ENCODE peak calls at places on chromosomes 6 and 20, in seven cellular contexts. V is posterior vena cava; D is H4; M is A673; T is activated CD4-positive, alpha-beta T cell treated with anti-CD3 and anti-CD28 coated beads, Interleukin-2, amount 10 ng/mL, durations not matched to agents 7 days and 5 days; W is Right ventricle myocardium superior; B is heart left ventricle. U is an unnamed sample.

GRCh38 chr20:47273591-47274235 is 82.8 kb downstream of the ZMYND8 start:
- DNase-seq in M (no peak), D (no peak), T (no peak), W (no peak), B (no peak), V (no peak), U (no peak)

GRCh38 chr20:11814276-11814675 is 103.4 kb upstream of the BTBD3 start:
- DNase-seq in V (no peak), D (no peak), B (no peak), T (no peak), M (no peak), W (no peak), U (no peak)

GRCh38 chr20:50036703-50037102 is 53.9 kb downstream of the SNAI1 start:
- DNase-seq in W (no peak), D (no peak), V (peak), M (no peak), T (no peak), B (no peak), U (no peak)

GRCh38 chr6:112770341-112770740 is 423.2 kb downstream of the RFPL4B start:
- DNase-seq in M (no peak), T (no peak), V (no peak), B (no peak), W (no peak), D (no peak), U (no peak)

GRCh38 chr20:9617062-9617461 is 102.7 kb downstream of the LAMP5 start:
- DNase-seq in W (peak), V (no peak), D (peak), M (peak), T (peak), B (peak), U (peak)

GRCh38 chr6:3347237-3347636 is 88.5 kb downstream of the PSMG4 start:
- DNase-seq in W (no peak), T (no peak), D (no peak), M (no peak), V (peak), B (no peak), U (no peak)

GRCh38 chr20:22437354-22437753 is 147.0 kb downstream of the FOXA2 start:
- DNase-seq in D (no peak), V (no peak), W (no peak), B (no peak), M (no peak), T (no peak), U (no peak)

GRCh38 chr20:33338465-33339258 is 55.6 kb downstream of the BPIFB1 start:
- DNase-seq in V (peak), T (no peak), D (no peak), W (no peak), B (no peak), M (no peak), U (no peak)

GRCh38 chr20:49366687-49367086 is 88.8 kb upstream of the ZNFX1 start:
- DNase-seq in M (no peak), B (no peak), W (no peak), T (no peak), D (no peak), V (no peak), U (no peak)

GRCh38 chr6:100322886-100323285 is 141.8 kb downstream of the SIM1 start:
- DNase-seq in W (no peak), T (no peak), V (no peak), D (no peak), B (no peak), M (no peak), U (no peak)

GRCh38 chr6:109441069-109441816 is 719 bp downstream of the SMPD2 start:
- DNase-seq in B (no peak), W (peak), D (no peak), V (no peak), T (peak), M (peak), U (no peak)

U was measured in SK-N-MC.